ENCODE peak calls at places on chromosomes 7 and 10, in ten cellular contexts. F is effector memory CD4-positive, alpha-beta T cell; N is neuronal stem cell; X is right atrium auricular region; U is left ventricle myocardium inferior; K is transverse colon; S is neural progenitor cell; R is PC-3; Z is astrocyte; H is suprapubic skin. M is an unnamed sample.

GRCh38 chr10:112792487-112793196 is 157.4 kb upstream of the TCF7L2 start:
- DNase-seq in S (peak; percentile 58), Z (peak; percentile 56), N (no peak), R (no peak), F (no peak), U (peak; percentile 37), H (no peak), K (peak; percentile 70), X (peak; percentile 86), M (no peak)

GRCh38 chr10:123655763-123656162 is 10.4 kb upstream of the GPR26 start:
- DNase-seq in N (no peak), U (no peak), X (no peak), S (peak; percentile 40), F (no peak), H (peak; percentile 45), R (no peak), Z (no peak), K (no peak), M (no peak)

GRCh38 chr7:108592633-108593277 is 23.1 kb downstream of the DNAJB9 start:
- DNase-seq in K (no peak), H (no peak), S (peak; percentile 49), R (peak; percentile 42), X (no peak), U (no peak), F (no peak), Z (no peak), N (no peak), M (no peak)

GRCh38 chr10:69327463-69328345 is 49.4 kb downstream of the HK1 start:
- DNase-seq in Z (peak; percentile 61), R (peak; percentile 42), F (no peak), K (peak; percentile 75), U (peak; percentile 77), N (no peak), S (no peak), X (peak; percentile 91), H (peak; percentile 90), M (peak; percentile 35)

GRCh38 chr10:89007129-89007893 is 16.7 kb downstream of the FAS start:
- DNase-seq in U (no peak), H (no peak), F (no peak), Z (no peak), R (no peak), N (no peak), S (no peak), K (no peak), X (no peak), M (no peak)

GRCh38 chr7:151087247-151088018 is 1.2 kb downstream of the AGAP3 start:
- DNase-seq in Z (peak; percentile 34), H (no peak), F (no peak), K (peak; percentile 74), U (peak; percentile 72), X (no peak), N (no peak), S (peak; percentile 69), R (peak; percentile 51), M (peak; percentile 35)

GRCh38 chr10:23081156-23081833 is 14.1 kb upstream of the MSRB2 start:
- DNase-seq in Z (no peak), K (no peak), R (peak; percentile 47), X (no peak), N (no peak), S (no peak), H (no peak), U (no peak), F (no peak), M (no peak)

GRCh38 chr10:125003146-125003900 is 61.4 kb downstream of the ZRANB1 start:
- DNase-seq in X (no peak), F (no peak), K (no peak), H (peak; percentile 70), U (no peak), R (no peak), Z (no peak), N (no peak), S (no peak), M (peak; percentile 16)

GRCh38 chr10:8738987-8739386 is 684.5 kb downstream of the GATA3 start:
- DNase-seq in R (no peak), S (no peak), F (no peak), H (no peak), U (no peak), K (no peak), Z (no peak), X (no peak), N (no peak), M (no peak)

GRCh38 chr10:68333452-68333851 is 724 bp upstream of the PBLD start:
- DNase-seq in U (no peak), F (no peak), K (no peak), R (no peak), H (no peak), Z (no peak), X (no peak), N (no peak), S (no peak), M (no peak)

DNA sequence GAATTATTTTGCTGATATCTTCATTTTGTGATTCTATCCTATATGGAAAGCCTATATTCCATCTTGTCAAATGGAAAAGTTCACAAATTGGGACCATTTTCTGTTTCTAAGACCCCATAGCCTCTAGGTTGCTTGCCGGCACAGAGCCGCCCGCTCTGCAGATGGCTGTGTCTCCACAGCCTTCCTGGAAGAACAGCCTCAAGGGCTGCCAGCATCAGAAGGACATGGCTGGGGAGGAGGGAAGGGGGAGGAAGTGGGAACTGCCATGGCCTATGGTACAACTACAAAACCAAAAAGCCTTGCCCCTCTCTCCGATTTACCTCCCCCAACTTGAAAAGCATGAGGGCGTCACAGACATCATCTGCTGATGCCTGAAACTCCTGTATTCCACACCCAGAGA is 75.9 kb downstream of the LANCL2 start:
- DNase-seq in R (no peak), X (no peak), K (no peak), Z (no peak), H (no peak), S (no peak), F (no peak), N (no peak), U (no peak), M (no peak)
- H3K4me1 ChIP-seq in R (peaks cover 18% of the 10 kb centered on the region), X (peaks cover 29% of the 10 kb centered on the region), K (no peaks in the 10 kb centered on the region), Z (peaks cover 30% of the 10 kb centered on the region), H (peaks cover 20% of the 10 kb centered on the region), S (peaks cover 2% of the 10 kb centered on the region), F (peaks cover 9% of the 10 kb centered on the region), N (peaks cover 10% of the 10 kb centered on the region), U (peaks cover 38% of the 10 kb centered on the region), M (no peaks in the 10 kb centered on the region)

GRCh38 chr10:71750986-71751385 is 22.3 kb downstream of the VSIR start:
- DNase-seq in K (no peak), F (no peak), N (no peak), X (no peak), Z (no peak), H (no peak), R (no peak), U (no peak), S (no peak), M (no peak)

GRCh38 chr10:71748671-71749191 is 24.6 kb downstream of the VSIR start:
- DNase-seq in K (peak; percentile 80), R (no peak), Z (no peak), X (peak; percentile 82), F (peak; percentile 72), U (peak; percentile 86), N (no peak), H (no peak), S (no peak), M (peak; percentile 83)

GRCh38 chr10:71747808-71748523 is 25.4 kb downstream of the VSIR start:
- DNase-seq in F (no peak), N (no peak), X (no peak), K (peak; percentile 66), Z (no peak), S (no peak), R (no peak), H (no peak), U (peak; percentile 47), M (no peak)

GRCh38 chr10:71750124-71750841 is 23.0 kb downstream of the VSIR start:
- DNase-seq in S (no peak), U (no peak), H (no peak), R (no peak), F (no peak), X (no peak), Z (no peak), N (no peak), K (no peak), M (no peak)

GRCh38 chr10:71749396-71749795 is 23.9 kb downstream of the VSIR start:
- DNase-seq in X (no peak), H (no peak), U (no peak), N (no peak), R (no peak), K (no peak), Z (no peak), F (no peak), S (no peak), M (no peak)
- H3K27ac ChIP-seq in X (peak overlapping the region; percentile 74), H (peak overlapping the region; percentile 64), U (peak overlapping the region; percentile 87), N (no peak overlapping the region), R (no peak overlapping the region), K (peak overlapping the region; percentile 84), Z (no peak overlapping the region), F (peak overlapping the region; percentile 78), S (no peak overlapping the region), M (peak overlapping the region; percentile 74)

GRCh38 chr10:86524225-86524982 is 2.8 kb upstream of the WAPL start:
- DNase-seq in F (no peak), S (no peak), K (no peak), H (no peak), N (no peak), Z (no peak), U (no peak), X (no peak), R (no peak), M (no peak)

GRCh38 chr10:86520871-86521619 is 547 bp downstream of the WAPL start:
- DNase-seq in F (peak; percentile 38), N (no peak), U (peak; percentile 53), R (peak; percentile 44), Z (peak; percentile 41), H (peak; percentile 86), S (peak; percentile 71), X (no peak), K (peak; percentile 66), M (no peak)

GRCh38 chr10:86521620-86522384 is at the start of gene WAPL:
- DNase-seq in U (peak; percentile 97), K (peak; percentile 96), R (peak; percentile 91), N (peak; percentile 96), S (peak; percentile 98), X (peak; percentile 95), H (peak; percentile 98), Z (peak; percentile 79), F (peak; percentile 90), M (peak; percentile 92)

GRCh38 chr10:86522385-86522855 is 828 bp upstream of the WAPL start:
- DNase-seq in K (no peak), Z (no peak), F (no peak), S (no peak), X (no peak), H (no peak), R (no peak), U (no peak), N (no peak), M (no peak)

DNA sequence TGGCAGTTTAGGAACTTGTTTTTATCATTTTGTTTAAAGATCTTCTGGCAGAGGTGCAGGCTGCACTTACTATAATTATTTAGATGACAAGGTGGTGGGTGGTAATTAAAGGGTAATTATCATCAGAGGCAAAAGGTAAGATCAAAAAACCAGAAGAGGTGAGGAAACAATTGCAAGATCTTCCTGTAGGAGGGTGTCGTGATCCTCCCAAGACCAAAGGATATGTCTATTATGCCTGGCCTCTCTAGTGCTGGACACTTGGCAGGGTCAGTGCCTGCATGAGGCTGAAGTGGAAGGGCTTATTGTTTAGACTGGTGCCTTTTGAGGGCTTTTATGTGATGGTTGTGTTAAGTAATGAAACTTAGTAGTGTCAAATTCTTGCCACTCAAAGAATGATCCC is 1.8 kb upstream of the WAPL start:
- DNase-seq in K (no peak), S (peak; percentile 59), X (no peak), F (no peak), H (no peak), Z (no peak), U (no peak), R (peak; percentile 43), N (no peak), M (no peak)
- H3K4me1 ChIP-seq in K (peaks cover 33% of the 10 kb centered on the region), S (peaks cover 20% of the 10 kb centered on the region), X (peaks cover 41% of the 10 kb centered on the region), F (peaks cover 23% of the 10 kb centered on the region), H (peaks cover 52% of the 10 kb centered on the region), Z (peaks cover 15% of the 10 kb centered on the region), U (peaks cover 76% of the 10 kb centered on the region), R (peaks cover 18% of the 10 kb centered on the region), N (peaks cover 5% of the 10 kb centered on the region), M (peaks cover 31% of the 10 kb centered on the region)

GRCh38 chr10:104253576-104254410 is 899 bp upstream of the GSTO1 start:
- DNase-seq in U (no peak), H (no peak), F (no peak), Z (no peak), R (no peak), X (no peak), S (no peak), K (no peak), N (no peak), M (no peak)
- H3K27ac ChIP-seq in U (peak overlapping the region; percentile 100), H (peak overlapping the region; percentile 98), F (no peak overlapping the region), Z (peak overlapping the region; percentile 80), R (no peak overlapping the region), X (peak overlapping the region; percentile 97), S (no peak overlapping the region), K (peak overlapping the region; percentile 97), N (no peak overlapping the region), M (peak overlapping the region; percentile 89)

M was measured in naive thymus-derived CD4-positive, alpha-beta T cell.